ENCODE peak calls at places on chromosome 7, in six cellular contexts. Y, H, O, D, U and L are unnamed samples.

GRCh38 chr7:14195079-14195478 is 205.6 kb upstream of the ETV1 start:
- DNase-seq in D (no peak), U (no peak), H (no peak), O (no peak), Y (no peak), L (no peak)

GRCh38 chr7:871900-872537 is 4.3 kb upstream of the GET4 start:
- DNase-seq in D (no peak), O (no peak), H (no peak), Y (no peak), U (no peak), L (no peak)

GRCh38 chr7:125363873-125364272 is 434.2 kb upstream of the POT1 start:
- DNase-seq in H (no peak), O (no peak), U (no peak), Y (no peak), D (no peak), L (no peak)

GRCh38 chr7:32336726-32337125 is 153.5 kb downstream of the LSM5 start:
- DNase-seq in U (no peak), D (no peak), Y (peak), H (no peak), O (no peak), L (no peak)

GRCh38 chr7:49860293-49860692 is 86.9 kb downstream of the VWC2 start:
- DNase-seq in Y (no peak), D (no peak), O (no peak), U (no peak), H (no peak), L (no peak)

GRCh38 chr7:47653550-47654351 is 71.8 kb upstream of the TNS3 start:
- DNase-seq in O (no peak), U (no peak), Y (peak), D (no peak), H (no peak), L (no peak)

GRCh38 chr7:45146531-45147379 is 10.8 kb upstream of the RAMP3 start:
- DNase-seq in D (no peak), H (no peak), Y (no peak), U (no peak), O (peak), L (no peak)

GRCh38 chr7:122485841-122486240 is 181.3 kb upstream of the FEZF1 start:
- DNase-seq in U (no peak), Y (no peak), H (no peak), D (no peak), O (no peak), L (no peak)

GRCh38 chr7:100891555-100891954 is 2.0 kb upstream of the UFSP1 start:
- DNase-seq in D (no peak), Y (peak), O (no peak), H (no peak), U (no peak), L (no peak)

GRCh38 chr7:102061981-102062390 is 224.7 kb upstream of the SH2B2 start:
- DNase-seq in O (peak), Y (no peak), D (no peak), U (no peak), H (no peak), L (no peak)

GRCh38 chr7:70647801-70648491 is 484.0 kb upstream of the GALNT17 start:
- DNase-seq in O (no peak), U (no peak), D (peak), H (no peak), Y (no peak), L (no peak)

GRCh38 chr7:3846738-3847137 is 545.7 kb downstream of the SDK1 start:
- DNase-seq in D (no peak), Y (no peak), U (no peak), O (no peak), H (no peak), L (no peak)

GRCh38 chr7:41715000-41715399 is 12.1 kb upstream of the INHBA start:
- DNase-seq in Y (no peak), U (no peak), O (no peak), H (no peak), D (no peak), L (no peak)

GRCh38 chr7:3591150-3591549 is 290.1 kb downstream of the SDK1 start:
- DNase-seq in D (no peak), Y (no peak), U (no peak), H (no peak), O (no peak), L (no peak)

GRCh38 chr7:129950191-129950940 is 2.4 kb downstream of the UBE2H start:
- DNase-seq in Y (peak), H (no peak), U (no peak), D (no peak), O (peak), L (no peak)

GRCh38 chr7:2680792-2681490 is 7.1 kb upstream of the AMZ1 start:
- DNase-seq in Y (peak), U (peak), D (peak), O (peak), H (peak), L (no peak)

GRCh38 chr7:78634073-78634472 is 819.4 kb downstream of the MAGI2 start:
- DNase-seq in H (no peak), O (no peak), D (no peak), Y (no peak), U (no peak), L (no peak)

GRCh38 chr7:20785211-20786048 is 1.3 kb downstream of the SP8 start:
- DNase-seq in Y (peak), O (no peak), H (no peak), D (no peak), U (no peak), L (no peak)

GRCh38 chr7:93626869-93627268 is 52.3 kb upstream of the CALCR start:
- DNase-seq in O (no peak), U (no peak), H (no peak), Y (no peak), D (no peak), L (no peak)

GRCh38 chr7:105224884-105225651 is 163.7 kb downstream of the SRPK2 start:
- DNase-seq in Y (peak), O (no peak), U (peak), H (no peak), D (no peak), L (no peak)

GRCh38 chr7:82701941-82702340 is 258.4 kb upstream of the CACNA2D1 start:
- DNase-seq in O (no peak), Y (no peak), D (no peak), U (no peak), H (no peak), L (no peak)

GRCh38 chr7:16668978-16669377 is 23.0 kb downstream of the BZW2 start:
- DNase-seq in H (no peak), Y (no peak), D (no peak), O (no peak), U (no peak), L (no peak)

GRCh38 chr7:111012799-111013675 is 77.9 kb upstream of the LRRN3 start:
- DNase-seq in Y (peak), O (no peak), D (peak), U (no peak), H (no peak), L (no peak)

GRCh38 chr7:27242046-27242579 is 489 bp upstream of the EVX1 start:
- DNase-seq in D (no peak), O (no peak), U (no peak), Y (no peak), H (no peak), L (no peak)

GRCh38 chr7:68488366-68489060 is 1109.8 kb upstream of the AUTS2 start:
- DNase-seq in O (no peak), H (no peak), D (no peak), U (no peak), Y (no peak), L (peak)

GRCh38 chr7:101917566-101917965 is 100.1 kb downstream of the CUX1 start:
- DNase-seq in D (no peak), O (no peak), Y (no peak), U (no peak), H (no peak), L (no peak)

DNA sequence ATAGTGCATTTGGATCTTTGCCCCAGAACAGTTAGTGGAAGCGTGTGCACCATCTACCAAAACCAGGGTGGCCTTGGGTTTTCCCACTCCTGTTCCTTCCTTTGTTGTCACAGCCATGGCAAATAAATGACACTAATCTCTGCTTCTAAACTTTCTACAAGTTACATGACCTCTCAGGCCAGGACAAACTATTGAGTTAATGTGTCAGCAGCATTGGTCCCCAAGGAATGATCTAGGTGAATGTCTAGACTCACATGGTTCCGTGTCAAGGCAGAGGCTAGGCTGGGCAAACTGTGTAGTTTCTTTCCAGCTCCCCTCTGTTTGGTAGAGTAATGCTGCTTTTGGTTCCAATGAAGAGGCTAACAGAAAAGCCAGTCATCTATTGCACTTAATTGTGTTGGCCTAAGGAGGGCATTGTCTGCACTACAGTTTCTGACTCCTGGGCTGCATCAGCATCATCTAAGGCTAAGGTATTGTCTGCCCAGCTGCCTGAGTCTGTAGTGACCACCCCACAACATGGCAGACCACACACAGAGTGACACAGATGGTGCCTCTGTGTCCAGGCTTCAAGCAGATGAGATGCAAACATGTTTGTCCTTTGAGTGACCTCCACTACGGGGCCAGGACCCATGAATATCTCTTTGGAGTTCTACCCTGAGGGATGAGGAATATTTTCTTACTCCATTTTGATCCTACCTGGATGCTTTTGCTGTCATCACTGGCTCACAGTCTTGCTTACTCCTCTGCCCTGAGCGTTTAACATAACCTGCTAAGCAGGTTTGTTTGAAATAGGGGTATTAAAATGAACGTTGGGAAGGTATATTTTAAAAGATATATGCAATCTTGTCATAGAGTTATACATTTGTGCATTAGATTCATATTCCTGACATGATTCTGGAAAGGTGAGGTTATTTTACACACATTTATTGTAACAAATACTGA is 1.7 kb downstream of the CYP3A4 start:
- DNase-seq in U (no peak), H (no peak), O (no peak), Y (no peak), D (no peak), L (no peak)
- TF ChIP-seq CTCF in U (no peak), H (no peak), O (no peak), Y (no peak), D (no peak), L (no peak)

GRCh38 chr7:34735526-34735925 is 77.5 kb downstream of the NPSR1 start:
- DNase-seq in D (no peak), Y (no peak), H (no peak), U (no peak), O (no peak), L (no peak)

GRCh38 chr7:34739651-34740300 is 81.8 kb downstream of the NPSR1 start:
- DNase-seq in Y (no peak), D (no peak), H (no peak), U (no peak), O (no peak), L (no peak)

GRCh38 chr7:34734786-34735185 is 76.8 kb downstream of the NPSR1 start:
- DNase-seq in D (no peak), H (no peak), O (no peak), U (no peak), Y (no peak), L (no peak)
- TF ChIP-seq CTCF in D (no peak), H (no peak), O (no peak), U (no peak), Y (no peak), L (no peak)

GRCh38 chr7:23873306-23873705 is 163.3 kb downstream of the STK31 start:
- DNase-seq in O (no peak), Y (no peak), H (no peak), D (no peak), U (no peak), L (no peak)
- TF ChIP-seq CTCF in O (no peak), Y (no peak), H (no peak), D (no peak), U (no peak), L (no peak)

DNA sequence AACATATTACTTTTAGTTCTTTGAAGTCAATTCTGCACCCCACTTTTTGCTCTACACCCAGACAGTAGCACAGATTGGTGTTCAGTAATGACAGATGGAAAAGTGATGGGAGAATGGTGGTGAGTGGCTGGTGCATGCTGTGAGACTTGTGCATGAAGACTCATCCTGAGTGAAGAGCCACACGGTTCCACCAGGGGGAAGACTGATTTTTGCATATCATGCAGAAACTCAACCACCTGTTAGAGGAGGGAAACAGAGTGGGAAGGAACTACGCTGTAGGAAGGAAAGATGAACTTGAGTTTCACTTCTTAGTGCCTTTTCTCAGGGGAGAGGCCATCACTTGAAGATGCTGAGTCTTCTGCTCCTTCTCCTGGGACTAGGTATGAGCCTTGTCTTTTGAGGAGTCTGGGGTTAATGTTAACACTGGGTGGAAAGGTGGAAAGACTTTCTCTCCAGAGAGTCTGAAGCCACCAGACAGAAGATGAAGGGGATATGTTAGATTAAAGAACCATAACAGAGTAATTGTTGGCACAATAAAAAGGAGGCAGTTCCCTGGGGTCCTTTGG is 9.3 kb upstream of the PRSS1 start:
- DNase-seq in H (no peak), D (no peak), U (peak), Y (peak), O (no peak), L (no peak)
- TF ChIP-seq CTCF in H (no peak), D (no peak), U (no peak), Y (no peak), O (no peak), L (peak)

DNA sequence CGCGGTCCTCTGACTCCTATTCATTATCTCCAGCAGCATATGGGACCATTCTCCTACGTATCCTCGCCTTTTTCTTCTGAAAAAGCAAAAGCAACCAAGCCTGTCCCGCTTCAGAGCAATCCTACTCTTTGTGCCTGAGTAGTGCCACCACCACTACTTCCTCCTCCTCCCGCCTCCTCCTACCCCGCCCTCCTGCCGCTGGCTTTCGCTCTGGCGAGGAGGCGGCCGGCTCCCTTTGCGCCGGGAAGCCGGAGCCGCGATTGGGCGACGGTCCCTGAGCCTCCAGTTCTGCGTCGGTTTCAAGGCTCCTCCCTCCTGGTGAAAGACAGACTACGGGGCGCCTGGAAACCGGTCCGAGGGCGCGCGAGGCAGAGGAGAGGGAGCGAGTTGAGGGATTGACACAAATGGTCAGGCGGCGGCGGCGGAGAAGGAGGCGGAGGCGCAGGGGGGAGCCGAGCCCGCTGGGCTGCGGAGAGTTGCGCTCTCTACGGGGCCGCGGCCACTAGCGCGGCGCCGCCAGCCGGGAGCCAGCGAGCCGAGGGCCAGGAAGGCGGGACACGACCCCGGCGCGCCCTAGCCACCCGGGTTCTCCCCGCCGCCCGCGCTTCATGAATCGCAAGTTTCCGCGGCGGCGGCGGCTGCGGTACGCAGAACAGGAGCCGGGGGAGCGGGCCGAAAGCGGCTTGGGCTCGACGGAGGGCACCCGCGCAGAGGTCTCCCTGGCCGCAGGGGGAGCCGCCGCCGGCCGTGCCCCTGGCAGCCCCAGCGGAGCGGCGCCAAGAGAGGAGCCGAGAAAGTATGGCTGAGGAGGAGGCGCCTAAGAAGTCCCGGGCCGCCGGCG is at the start of gene FZD1:
- DNase-seq in D (no peak), U (peak), H (peak), O (peak), Y (peak), L (peak)
- TF ChIP-seq CTCF in D (no peak), U (no peak), H (no peak), O (no peak), Y (peak), L (peak)

GRCh38 chr7:51250517-51250916 is 66.1 kb downstream of the COBL start:
- DNase-seq in D (no peak), Y (no peak), H (no peak), O (no peak), U (no peak), L (no peak)

GRCh38 chr7:51255050-51255449 is 61.6 kb downstream of the COBL start:
- DNase-seq in H (no peak), O (no peak), U (no peak), D (no peak), Y (no peak), L (no peak)

GRCh38 chr7:51251292-51251691 is 65.3 kb downstream of the COBL start:
- DNase-seq in O (no peak), U (no peak), H (no peak), Y (peak), D (no peak), L (no peak)

GRCh38 chr7:51255536-51256243 is 60.9 kb downstream of the COBL start:
- DNase-seq in H (no peak), D (no peak), U (peak), Y (peak), O (no peak), L (no peak)

DNA sequence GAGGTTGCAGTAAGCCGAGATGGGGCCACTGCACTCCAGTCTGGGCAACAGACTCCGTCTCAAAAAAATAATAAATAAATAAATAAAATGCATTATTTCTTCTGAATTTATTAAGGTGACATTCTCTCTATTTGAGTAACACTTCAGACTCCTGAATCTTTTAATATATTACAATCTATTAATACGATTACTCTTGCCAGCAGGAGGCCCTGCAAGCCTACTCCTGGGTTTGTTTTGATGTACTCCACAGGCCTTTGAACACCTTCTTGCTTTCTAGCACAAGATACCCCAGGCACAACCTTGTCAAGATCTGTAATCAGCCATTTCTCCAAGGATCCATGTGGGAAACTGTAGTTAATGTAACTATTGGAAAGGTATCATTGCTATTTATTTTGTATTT is 63.5 kb downstream of the COBL start:
- DNase-seq in H (no peak), O (no peak), D (no peak), U (no peak), Y (peak), L (no peak)
- TF ChIP-seq CTCF in H (no peak), O (no peak), D (no peak), U (peak), Y (peak), L (no peak)

DNA sequence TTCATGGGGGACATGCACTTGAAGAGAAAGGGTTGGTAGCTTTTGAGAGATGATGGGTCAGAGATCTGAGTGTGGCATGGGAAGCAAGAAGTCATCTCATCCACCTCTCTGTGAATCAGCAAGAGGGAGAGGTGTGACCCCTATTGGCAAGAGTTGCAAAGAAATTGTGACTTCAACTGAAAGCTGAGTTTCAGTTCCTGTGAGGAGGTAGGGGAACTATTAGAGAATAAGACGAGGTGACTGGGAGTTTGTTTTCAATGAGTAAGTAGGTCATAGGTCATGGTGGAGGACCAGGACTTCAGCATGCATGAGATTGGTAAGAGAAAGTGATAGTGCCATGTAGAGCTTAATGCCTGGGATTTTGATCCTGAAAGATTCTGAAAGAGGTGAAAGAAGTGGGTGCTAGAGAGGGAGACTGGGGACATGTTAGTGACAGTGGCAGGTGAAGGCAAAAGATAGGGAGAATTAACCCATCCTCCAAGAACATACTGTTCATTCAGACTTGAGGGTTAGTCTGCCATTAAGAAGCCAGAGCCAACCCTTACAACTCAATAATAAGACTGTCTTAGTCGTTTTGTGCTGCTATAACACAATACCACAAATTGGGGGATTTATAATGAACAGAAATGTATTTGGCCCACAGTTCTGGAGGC is 75.5 kb upstream of the CAPZA2 start:
- DNase-seq in H (no peak), Y (peak), O (no peak), U (no peak), D (no peak), L (no peak)
- TF ChIP-seq CTCF in H (no peak), Y (peak), O (no peak), U (peak), D (no peak), L (peak)

DNA sequence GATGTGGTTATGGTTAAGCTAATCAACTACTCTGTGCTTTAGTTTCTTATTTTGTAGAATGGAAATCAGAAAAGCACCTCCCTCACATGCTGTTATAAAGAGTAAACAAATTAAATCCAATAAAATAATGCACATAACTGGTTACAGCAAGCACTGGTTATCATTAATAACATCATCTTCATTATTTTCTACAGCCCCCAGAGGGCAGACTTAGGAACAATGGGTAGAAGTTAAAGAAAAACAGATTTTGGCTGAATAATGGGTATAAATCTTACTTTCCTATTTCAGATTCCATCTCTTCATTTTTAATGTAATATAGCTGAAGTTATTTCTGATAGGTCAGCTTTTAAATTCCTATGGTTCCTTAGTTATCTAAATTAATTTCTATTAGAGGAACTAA is 126.5 kb downstream of the DOCK4 start:
- DNase-seq in H (no peak), O (no peak), D (no peak), Y (no peak), U (no peak), L (no peak)
- TF ChIP-seq CTCF in H (no peak), O (no peak), D (no peak), Y (no peak), U (no peak), L (no peak)